ENCODE peak calls at places on chromosome 18, in seven cellular contexts. U is GM12878, K is SK-N-SH, F is GM12891, J is HepG2, X is H1, V is K562. S is an unnamed sample.
A peak's percentile ranks its signal among the peaks of the same experiment; 100 is the strongest.

GRCh38 chr18:49581369-49581768 is 19.5 kb downstream of the LIPG start:
- DNase-seq in U (no peak), K (no peak), F (no peak), J (no peak), X (no peak), V (no peak), S (no peak)

GRCh38 chr18:63881851-63882250 is 5.7 kb upstream of the SERPINB2 start:
- DNase-seq in U (no peak), K (no peak), F (no peak), J (no peak), X (no peak), V (no peak), S (no peak)

GRCh38 chr18:1865869-1866268 is 705.4 kb downstream of the METTL4 start:
- DNase-seq in U (no peak), K (no peak), F (no peak), J (no peak), X (no peak), V (no peak), S (no peak)

GRCh38 chr18:498901-499300 is 1.6 kb downstream of the COLEC12 start:
- DNase-seq in U (no peak), K (no peak), F (no peak), J (no peak), X (no peak), V (no peak), S (no peak)

GRCh38 chr18:55779711-55780590 is 192.0 kb upstream of the TCF4 start:
- DNase-seq in U (no peak), K (peak; percentile 85), F (peak; percentile 30), J (no peak), X (peak; percentile 63), V (peak; percentile 37), S (peak; percentile 11)

GRCh38 chr18:48636436-48636835 is 97.6 kb downstream of the CTIF start:
- DNase-seq in U (no peak), K (no peak), F (no peak), J (no peak), X (no peak), V (no peak), S (no peak)

GRCh38 chr18:55585586-55586521 is 2.1 kb downstream of the TCF4 start:
- DNase-seq in U (no peak), K (no peak), F (no peak), J (no peak), X (no peak), V (no peak), S (no peak)

GRCh38 chr18:34807106-34807796 is 97.2 kb downstream of the DTNA start:
- DNase-seq in U (no peak), K (no peak), F (no peak), J (peak; percentile 4), X (no peak), V (no peak), S (no peak)

GRCh38 chr18:40529478-40529877 is 1425.6 kb upstream of the PIK3C3 start:
- DNase-seq in U (no peak), K (no peak), F (no peak), J (peak; percentile 1), X (no peak), V (no peak), S (no peak)

GRCh38 chr18:27685807-27686412 is 491.0 kb downstream of the CDH2 start:
- DNase-seq in U (no peak), K (peak; percentile 16), F (no peak), J (peak; percentile 14), X (no peak), V (no peak), S (no peak)

GRCh38 chr18:24515721-24516120 is 55.3 kb downstream of the HRH4 start:
- DNase-seq in U (no peak), K (no peak), F (no peak), J (no peak), X (no peak), V (no peak), S (no peak)

DNA sequence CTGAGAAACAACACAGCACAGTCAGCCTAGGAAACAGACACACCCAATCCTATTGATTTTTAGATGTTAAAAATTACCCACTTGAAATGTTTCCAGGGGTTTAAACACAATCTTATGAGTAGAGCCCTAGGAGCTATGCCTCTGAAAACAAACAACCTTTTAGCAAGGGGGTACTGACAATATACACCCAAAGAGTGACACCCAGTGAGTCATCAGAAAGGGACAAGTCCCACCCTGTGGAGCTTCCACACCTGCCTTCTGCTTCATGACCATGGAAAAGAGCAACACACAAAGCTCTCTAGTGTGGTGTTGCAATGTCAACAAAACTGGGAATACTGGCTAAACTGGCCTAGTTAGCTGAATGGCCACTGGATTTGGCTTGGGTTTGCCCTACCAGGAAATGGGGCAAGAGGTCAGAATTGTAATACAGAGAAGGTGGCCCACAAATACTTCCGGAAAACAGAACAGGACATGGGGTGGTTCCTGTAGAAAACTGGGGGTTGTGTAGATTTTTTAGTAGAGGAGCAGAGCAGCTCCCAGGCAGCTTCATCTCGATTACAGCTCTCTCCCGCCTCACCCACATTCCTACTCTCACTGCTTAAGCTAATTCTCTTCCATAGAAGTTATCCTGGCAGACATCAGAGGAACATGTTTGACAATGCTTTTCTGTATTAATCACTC is 98.2 kb downstream of the GAREM1 start:
- DNase-seq in U (no peak), K (no peak), F (no peak), J (peak; percentile 94), X (no peak), V (no peak), S (no peak)
- TF ChIP-seq POLR2AphosphoS5 in U (no peak), K (no peak), F (no peak), J (no peak), X (no peak), V (no peak), S (no peak)

GRCh38 chr18:44900627-44901026 is 219.9 kb downstream of the SETBP1 start:
- DNase-seq in U (no peak), K (no peak), F (no peak), J (no peak), X (no peak), V (no peak), S (no peak)
- TF ChIP-seq TAF1 in U (no peak), K (no peak), F (no peak), J (no peak), X (no peak), V (no peak), S (no peak)

DNA sequence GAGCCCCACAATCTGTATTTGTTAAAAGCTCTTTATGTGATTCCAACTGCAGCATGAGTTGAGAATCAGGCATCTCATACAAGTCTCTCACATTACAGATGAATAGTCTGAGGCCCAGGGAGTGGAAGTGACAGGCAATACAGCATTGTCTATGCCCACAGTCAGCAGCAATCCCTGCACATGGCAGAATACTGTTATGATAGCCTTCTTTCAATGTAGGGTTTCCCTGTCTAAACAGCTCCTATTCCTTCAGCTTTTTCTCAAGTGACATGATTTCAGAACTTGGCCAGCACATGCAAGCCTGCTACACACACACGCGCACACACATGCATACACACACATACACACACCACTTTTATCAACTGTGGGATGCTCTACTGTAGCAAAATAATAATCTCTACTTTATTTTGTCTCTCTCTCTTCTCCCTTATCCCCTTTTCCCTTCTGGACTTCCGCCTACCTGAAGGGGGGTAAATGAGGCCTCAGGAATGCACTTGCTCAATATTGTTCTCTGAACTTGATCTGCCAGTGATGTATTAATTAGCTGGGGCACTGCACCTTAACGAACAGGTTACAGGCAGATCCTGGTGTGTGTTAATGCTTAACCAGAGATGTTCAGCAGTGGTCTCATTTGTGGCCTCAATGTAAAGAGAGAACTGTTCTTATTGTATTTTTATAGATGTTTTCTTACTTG is 116.0 kb downstream of the SETBP1 start:
- DNase-seq in U (no peak), K (no peak), F (no peak), J (peak; percentile 1), X (no peak), V (no peak), S (no peak)
- TF ChIP-seq POLR2AphosphoS5 in U (no peak), K (no peak), F (no peak), J (no peak), X (no peak), V (no peak), S (no peak)

DNA sequence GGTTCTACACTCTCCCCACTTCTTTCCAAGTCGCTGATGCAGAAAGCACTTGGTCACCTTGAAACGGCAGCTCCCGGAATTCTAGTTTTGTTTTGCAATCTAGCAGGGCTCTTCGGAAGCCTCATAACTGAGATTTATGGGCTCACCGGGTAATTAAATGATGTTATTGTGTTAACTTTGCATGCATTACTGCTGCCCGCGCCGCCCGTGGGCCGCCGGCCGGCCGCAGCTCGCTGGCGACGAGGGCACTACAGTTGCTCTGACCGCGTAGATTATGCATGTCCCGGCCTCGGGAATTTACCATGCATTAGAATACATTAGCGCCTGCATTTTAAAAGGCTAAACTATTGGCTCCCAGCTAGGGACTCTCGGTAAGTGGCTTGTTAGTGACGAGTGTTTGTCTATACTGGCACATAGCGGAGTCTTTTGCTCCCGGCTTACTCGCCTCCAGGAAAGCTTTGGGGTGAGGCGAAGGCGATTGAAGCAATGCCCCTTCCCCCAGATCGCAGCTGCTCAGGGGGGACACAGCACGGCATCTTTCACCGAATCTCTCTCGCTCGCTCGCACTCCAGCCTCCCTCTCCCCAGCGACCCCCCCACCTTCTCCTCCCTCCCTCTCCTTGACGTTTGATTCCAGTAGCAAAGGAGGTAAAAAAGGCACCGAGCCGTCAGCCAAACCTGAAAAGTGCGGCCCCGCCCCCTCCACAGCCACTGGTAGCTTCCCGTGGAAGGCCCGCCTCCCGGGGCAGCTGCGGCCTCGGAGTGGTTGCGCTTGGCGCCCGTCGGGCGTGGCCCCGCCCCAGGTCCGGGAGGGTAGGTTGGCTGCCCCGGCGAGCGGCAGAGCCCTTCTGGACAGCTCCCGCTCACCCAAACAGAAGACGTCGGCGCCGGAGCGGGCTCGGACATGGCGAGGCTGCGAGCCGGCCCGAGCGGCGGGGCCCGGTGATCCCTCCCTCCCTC is at the start of gene ONECUT2:
- DNase-seq in U (no peak), K (peak; percentile 99), F (no peak), J (peak; percentile 85), X (peak; percentile 97), V (peak; percentile 96), S (no peak)
- TF ChIP-seq TAF1 in U (no peak), K (peak; percentile 39), F (no peak), J (peak; percentile 70), X (peak; percentile 69), V (no peak), S (no peak)

DNA sequence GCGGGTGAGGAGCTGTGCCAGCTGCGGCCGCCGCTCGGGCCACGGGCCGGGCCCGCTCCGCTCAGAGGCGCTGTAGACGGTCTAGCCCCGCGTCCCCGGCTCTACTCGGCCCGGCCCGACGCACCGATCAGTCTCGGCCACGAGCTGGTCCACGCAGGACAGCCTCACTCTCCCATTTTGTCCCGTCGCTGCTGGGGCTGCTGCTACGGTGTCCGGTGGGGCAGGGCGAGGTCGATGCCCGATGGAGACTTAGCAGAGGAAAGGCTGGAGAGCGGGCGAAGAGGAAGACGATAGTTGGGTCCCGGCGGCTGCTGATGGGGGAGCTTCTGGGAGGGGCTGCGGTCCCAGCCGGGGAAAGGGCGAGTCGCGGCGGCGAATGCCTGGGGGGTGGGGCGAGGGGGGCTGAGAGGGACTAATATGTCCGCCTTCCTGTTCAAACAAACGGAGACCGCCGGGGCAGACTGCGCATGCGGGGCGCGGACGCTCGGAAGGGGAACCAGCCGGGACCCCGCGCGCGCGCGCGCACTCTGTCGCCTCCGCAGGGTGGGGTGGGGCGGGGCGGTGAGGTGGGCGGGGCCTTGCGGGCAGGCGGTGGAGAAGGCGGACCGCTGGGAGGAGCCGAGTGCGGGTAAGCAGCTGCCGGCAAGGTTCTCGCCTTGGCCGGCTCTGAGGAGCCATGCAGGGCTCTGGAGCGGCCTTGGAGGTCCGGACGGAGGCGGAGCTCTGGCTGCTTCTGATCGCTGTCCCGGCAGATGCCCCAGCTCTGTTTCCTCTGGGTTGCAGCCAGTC is at the start of gene ROCK1:
- DNase-seq in U (peak; percentile 65), K (peak; percentile 98), F (peak; percentile 81), J (peak; percentile 88), X (peak; percentile 98), V (peak; percentile 97), S (peak; percentile 76)
- TF ChIP-seq POLR2AphosphoS5 in U (peak; percentile 81), K (peak; percentile 95), F (peak; percentile 82), J (peak; percentile 52), X (no peak), V (no peak), S (peak; percentile 46)

S was measured in GM12892.